ENCODE peak calls at places on chromosomes 1 and 21, in seven cellular contexts. One of them, this sample, is unnamed.

GRCh38 chr1:202143011-202143767 is 1.3 kb downstream of the ARL8A start:
- DNase-seq in breast epithelium: no peak
- DNase-seq in stimulated activated CD8-positive, alpha-beta memory T cell treated with anti-CD3 and anti-CD28 coated beads, Interleukin-7, amount 100 ng/mL, for 24 hours: no peak
- DNase-seq in GM10248: peak
- DNase-seq in NCI-H1092 treated with DMSO at 0.1 percent for 48 hours: no peak
- DNase-seq in lung microvascular endothelial cell: peak
- DNase-seq in tibial artery: no peak
- DNase-seq in this sample: peak

GRCh38 chr21:46226920-46227599 is 1.5 kb downstream of the LSS start:
- DNase-seq in GM10248: peak
- DNase-seq in lung microvascular endothelial cell: no peak
- DNase-seq in tibial artery: no peak
- DNase-seq in NCI-H1092 treated with DMSO at 0.1 percent for 48 hours: no peak
- DNase-seq in breast epithelium: no peak
- DNase-seq in stimulated activated CD8-positive, alpha-beta memory T cell treated with anti-CD3 and anti-CD28 coated beads, Interleukin-7, amount 100 ng/mL, for 24 hours: no peak
- DNase-seq in this sample: no peak

GRCh38 chr1:145906954-145907755 is 2.7 kb downstream of the ITGA10 start:
- DNase-seq in tibial artery: no peak
- DNase-seq in GM10248: no peak
- DNase-seq in NCI-H1092 treated with DMSO at 0.1 percent for 48 hours: no peak
- DNase-seq in breast epithelium: no peak
- DNase-seq in stimulated activated CD8-positive, alpha-beta memory T cell treated with anti-CD3 and anti-CD28 coated beads, Interleukin-7, amount 100 ng/mL, for 24 hours: no peak
- DNase-seq in lung microvascular endothelial cell: peak
- DNase-seq in this sample: no peak

GRCh38 chr1:65065535-65066378 is 82.2 kb upstream of the AK4 start:
- DNase-seq in tibial artery: peak
- DNase-seq in breast epithelium: peak
- DNase-seq in lung microvascular endothelial cell: peak
- DNase-seq in GM10248: no peak
- DNase-seq in stimulated activated CD8-positive, alpha-beta memory T cell treated with anti-CD3 and anti-CD28 coated beads, Interleukin-7, amount 100 ng/mL, for 24 hours: no peak
- DNase-seq in NCI-H1092 treated with DMSO at 0.1 percent for 48 hours: peak
- DNase-seq in this sample: peak

GRCh38 chr1:225412803-225413338 is 15.0 kb downstream of the LBR start:
- DNase-seq in tibial artery: no peak
- DNase-seq in NCI-H1092 treated with DMSO at 0.1 percent for 48 hours: no peak
- DNase-seq in GM10248: no peak
- DNase-seq in stimulated activated CD8-positive, alpha-beta memory T cell treated with anti-CD3 and anti-CD28 coated beads, Interleukin-7, amount 100 ng/mL, for 24 hours: no peak
- DNase-seq in lung microvascular endothelial cell: no peak
- DNase-seq in breast epithelium: no peak
- DNase-seq in this sample: no peak

GRCh38 chr1:110267260-110267659 is 57.1 kb downstream of the KCNC4 start:
- DNase-seq in lung microvascular endothelial cell: no peak
- DNase-seq in breast epithelium: no peak
- DNase-seq in stimulated activated CD8-positive, alpha-beta memory T cell treated with anti-CD3 and anti-CD28 coated beads, Interleukin-7, amount 100 ng/mL, for 24 hours: no peak
- DNase-seq in tibial artery: no peak
- DNase-seq in GM10248: no peak
- DNase-seq in NCI-H1092 treated with DMSO at 0.1 percent for 48 hours: no peak
- DNase-seq in this sample: no peak

GRCh38 chr1:232012773-232013386 is 386.3 kb downstream of the DISC1 start:
- DNase-seq in tibial artery: no peak
- DNase-seq in stimulated activated CD8-positive, alpha-beta memory T cell treated with anti-CD3 and anti-CD28 coated beads, Interleukin-7, amount 100 ng/mL, for 24 hours: no peak
- DNase-seq in NCI-H1092 treated with DMSO at 0.1 percent for 48 hours: peak
- DNase-seq in GM10248: no peak
- DNase-seq in breast epithelium: no peak
- DNase-seq in lung microvascular endothelial cell: peak
- DNase-seq in this sample: peak

GRCh38 chr1:186571771-186572170 is 108.5 kb downstream of the PTGS2 start:
- DNase-seq in GM10248: no peak
- DNase-seq in lung microvascular endothelial cell: no peak
- DNase-seq in tibial artery: no peak
- DNase-seq in NCI-H1092 treated with DMSO at 0.1 percent for 48 hours: no peak
- DNase-seq in stimulated activated CD8-positive, alpha-beta memory T cell treated with anti-CD3 and anti-CD28 coated beads, Interleukin-7, amount 100 ng/mL, for 24 hours: no peak
- DNase-seq in breast epithelium: no peak
- DNase-seq in this sample: no peak

GRCh38 chr1:86527306-86527705 is 19.6 kb upstream of the CLCA4 start:
- DNase-seq in lung microvascular endothelial cell: peak
- DNase-seq in tibial artery: no peak
- DNase-seq in stimulated activated CD8-positive, alpha-beta memory T cell treated with anti-CD3 and anti-CD28 coated beads, Interleukin-7, amount 100 ng/mL, for 24 hours: no peak
- DNase-seq in breast epithelium: no peak
- DNase-seq in NCI-H1092 treated with DMSO at 0.1 percent for 48 hours: no peak
- DNase-seq in GM10248: no peak
- DNase-seq in this sample: no peak

GRCh38 chr1:37479255-37480124 is 5.1 kb downstream of the ZC3H12A start:
- DNase-seq in lung microvascular endothelial cell: peak
- DNase-seq in stimulated activated CD8-positive, alpha-beta memory T cell treated with anti-CD3 and anti-CD28 coated beads, Interleukin-7, amount 100 ng/mL, for 24 hours: peak
- DNase-seq in tibial artery: peak
- DNase-seq in NCI-H1092 treated with DMSO at 0.1 percent for 48 hours: no peak
- DNase-seq in GM10248: peak
- DNase-seq in breast epithelium: peak
- DNase-seq in this sample: peak

GRCh38 chr21:25806053-25806452 is 71.3 kb downstream of the GABPA start:
- DNase-seq in NCI-H1092 treated with DMSO at 0.1 percent for 48 hours: no peak
- DNase-seq in lung microvascular endothelial cell: no peak
- DNase-seq in GM10248: no peak
- DNase-seq in stimulated activated CD8-positive, alpha-beta memory T cell treated with anti-CD3 and anti-CD28 coated beads, Interleukin-7, amount 100 ng/mL, for 24 hours: no peak
- DNase-seq in tibial artery: no peak
- DNase-seq in breast epithelium: no peak
- DNase-seq in this sample: no peak

GRCh38 chr21:39397651-39398385 is 47.8 kb downstream of the LCA5L start:
- DNase-seq in GM10248: no peak
- DNase-seq in lung microvascular endothelial cell: no peak
- DNase-seq in breast epithelium: no peak
- DNase-seq in tibial artery: no peak
- DNase-seq in stimulated activated CD8-positive, alpha-beta memory T cell treated with anti-CD3 and anti-CD28 coated beads, Interleukin-7, amount 100 ng/mL, for 24 hours: no peak
- DNase-seq in NCI-H1092 treated with DMSO at 0.1 percent for 48 hours: no peak
- DNase-seq in this sample: no peak

GRCh38 chr1:41438711-41439110 is 45.8 kb downstream of the EDN2 start:
- DNase-seq in lung microvascular endothelial cell: no peak
- DNase-seq in GM10248: no peak
- DNase-seq in NCI-H1092 treated with DMSO at 0.1 percent for 48 hours: no peak
- DNase-seq in tibial artery: no peak
- DNase-seq in breast epithelium: no peak
- DNase-seq in stimulated activated CD8-positive, alpha-beta memory T cell treated with anti-CD3 and anti-CD28 coated beads, Interleukin-7, amount 100 ng/mL, for 24 hours: no peak
- DNase-seq in this sample: no peak

GRCh38 chr1:160637821-160638539 is 8.9 kb downstream of the SLAMF1 start:
- DNase-seq in breast epithelium: no peak
- DNase-seq in GM10248: peak
- DNase-seq in NCI-H1092 treated with DMSO at 0.1 percent for 48 hours: no peak
- DNase-seq in lung microvascular endothelial cell: peak
- DNase-seq in tibial artery: no peak
- DNase-seq in stimulated activated CD8-positive, alpha-beta memory T cell treated with anti-CD3 and anti-CD28 coated beads, Interleukin-7, amount 100 ng/mL, for 24 hours: no peak
- DNase-seq in this sample: no peak

GRCh38 chr1:149844096-149844495 is 55.3 kb upstream of the BOLA1 start:
- DNase-seq in stimulated activated CD8-positive, alpha-beta memory T cell treated with anti-CD3 and anti-CD28 coated beads, Interleukin-7, amount 100 ng/mL, for 24 hours: no peak
- DNase-seq in lung microvascular endothelial cell: peak
- DNase-seq in breast epithelium: no peak
- DNase-seq in NCI-H1092 treated with DMSO at 0.1 percent for 48 hours: no peak
- DNase-seq in tibial artery: no peak
- DNase-seq in GM10248: no peak
- DNase-seq in this sample: no peak

GRCh38 chr1:36925251-36925650 is 109.1 kb downstream of the GRIK3 start:
- DNase-seq in NCI-H1092 treated with DMSO at 0.1 percent for 48 hours: no peak
- DNase-seq in tibial artery: peak
- DNase-seq in stimulated activated CD8-positive, alpha-beta memory T cell treated with anti-CD3 and anti-CD28 coated beads, Interleukin-7, amount 100 ng/mL, for 24 hours: no peak
- DNase-seq in lung microvascular endothelial cell: no peak
- DNase-seq in GM10248: no peak
- DNase-seq in breast epithelium: no peak
- DNase-seq in this sample: no peak

GRCh38 chr1:12454406-12455391 is 163.3 kb downstream of the DHRS3 start:
- DNase-seq in lung microvascular endothelial cell: peak
- DNase-seq in stimulated activated CD8-positive, alpha-beta memory T cell treated with anti-CD3 and anti-CD28 coated beads, Interleukin-7, amount 100 ng/mL, for 24 hours: no peak
- DNase-seq in GM10248: no peak
- DNase-seq in breast epithelium: no peak
- DNase-seq in NCI-H1092 treated with DMSO at 0.1 percent for 48 hours: peak
- DNase-seq in tibial artery: peak
- DNase-seq in this sample: no peak

GRCh38 chr1:195458365-195458764 is 1149.9 kb downstream of the KCNT2 start:
- DNase-seq in breast epithelium: no peak
- DNase-seq in stimulated activated CD8-positive, alpha-beta memory T cell treated with anti-CD3 and anti-CD28 coated beads, Interleukin-7, amount 100 ng/mL, for 24 hours: no peak
- DNase-seq in GM10248: no peak
- DNase-seq in tibial artery: no peak
- DNase-seq in lung microvascular endothelial cell: no peak
- DNase-seq in NCI-H1092 treated with DMSO at 0.1 percent for 48 hours: no peak
- DNase-seq in this sample: no peak

GRCh38 chr1:226919587-226919986 is 20.5 kb upstream of the COQ8A start:
- DNase-seq in GM10248: no peak
- DNase-seq in stimulated activated CD8-positive, alpha-beta memory T cell treated with anti-CD3 and anti-CD28 coated beads, Interleukin-7, amount 100 ng/mL, for 24 hours: no peak
- DNase-seq in breast epithelium: no peak
- DNase-seq in lung microvascular endothelial cell: no peak
- DNase-seq in tibial artery: no peak
- DNase-seq in NCI-H1092 treated with DMSO at 0.1 percent for 48 hours: no peak
- DNase-seq in this sample: no peak

GRCh38 chr1:44605904-44606615 is 68.2 kb downstream of the TMEM53 start:
- DNase-seq in GM10248: no peak
- DNase-seq in lung microvascular endothelial cell: no peak
- DNase-seq in NCI-H1092 treated with DMSO at 0.1 percent for 48 hours: no peak
- DNase-seq in tibial artery: no peak
- DNase-seq in stimulated activated CD8-positive, alpha-beta memory T cell treated with anti-CD3 and anti-CD28 coated beads, Interleukin-7, amount 100 ng/mL, for 24 hours: no peak
- DNase-seq in breast epithelium: no peak
- DNase-seq in this sample: no peak

GRCh38 chr21:27339902-27340301 is 373.0 kb upstream of the ADAMTS5 start:
- DNase-seq in stimulated activated CD8-positive, alpha-beta memory T cell treated with anti-CD3 and anti-CD28 coated beads, Interleukin-7, amount 100 ng/mL, for 24 hours: no peak
- DNase-seq in NCI-H1092 treated with DMSO at 0.1 percent for 48 hours: no peak
- DNase-seq in breast epithelium: no peak
- DNase-seq in tibial artery: no peak
- DNase-seq in GM10248: no peak
- DNase-seq in lung microvascular endothelial cell: no peak
- DNase-seq in this sample: no peak

GRCh38 chr1:71881611-71882010 is 400.7 kb downstream of the NEGR1 start:
- DNase-seq in NCI-H1092 treated with DMSO at 0.1 percent for 48 hours: no peak
- DNase-seq in lung microvascular endothelial cell: no peak
- DNase-seq in tibial artery: no peak
- DNase-seq in stimulated activated CD8-positive, alpha-beta memory T cell treated with anti-CD3 and anti-CD28 coated beads, Interleukin-7, amount 100 ng/mL, for 24 hours: no peak
- DNase-seq in breast epithelium: no peak
- DNase-seq in GM10248: no peak
- DNase-seq in this sample: no peak

GRCh38 chr1:36086529-36087232 is 2.0 kb upstream of the ADPRS start:
- DNase-seq in tibial artery: no peak
- DNase-seq in breast epithelium: no peak
- DNase-seq in GM10248: no peak
- DNase-seq in NCI-H1092 treated with DMSO at 0.1 percent for 48 hours: no peak
- DNase-seq in stimulated activated CD8-positive, alpha-beta memory T cell treated with anti-CD3 and anti-CD28 coated beads, Interleukin-7, amount 100 ng/mL, for 24 hours: no peak
- DNase-seq in lung microvascular endothelial cell: no peak
- DNase-seq in this sample: no peak

GRCh38 chr1:103529746-103530145 is 4.2 kb downstream of the RNPC3 start:
- DNase-seq in tibial artery: no peak
- DNase-seq in GM10248: no peak
- DNase-seq in breast epithelium: no peak
- DNase-seq in NCI-H1092 treated with DMSO at 0.1 percent for 48 hours: no peak
- DNase-seq in lung microvascular endothelial cell: no peak
- DNase-seq in stimulated activated CD8-positive, alpha-beta memory T cell treated with anti-CD3 and anti-CD28 coated beads, Interleukin-7, amount 100 ng/mL, for 24 hours: peak
- DNase-seq in this sample: no peak

GRCh38 chr1:63671514-63671913 is 78.3 kb downstream of the PGM1 start:
- DNase-seq in lung microvascular endothelial cell: no peak
- DNase-seq in GM10248: no peak
- DNase-seq in tibial artery: no peak
- DNase-seq in NCI-H1092 treated with DMSO at 0.1 percent for 48 hours: no peak
- DNase-seq in stimulated activated CD8-positive, alpha-beta memory T cell treated with anti-CD3 and anti-CD28 coated beads, Interleukin-7, amount 100 ng/mL, for 24 hours: no peak
- DNase-seq in breast epithelium: no peak
- DNase-seq in this sample: no peak

GRCh38 chr1:185646202-185646683 is 87.9 kb upstream of the HMCN1 start:
- DNase-seq in NCI-H1092 treated with DMSO at 0.1 percent for 48 hours: peak
- DNase-seq in stimulated activated CD8-positive, alpha-beta memory T cell treated with anti-CD3 and anti-CD28 coated beads, Interleukin-7, amount 100 ng/mL, for 24 hours: no peak
- DNase-seq in lung microvascular endothelial cell: peak
- DNase-seq in tibial artery: no peak
- DNase-seq in GM10248: no peak
- DNase-seq in breast epithelium: no peak
- DNase-seq in this sample: no peak

GRCh38 chr21:35325953-35326352 is 276.9 kb upstream of the RUNX1 start:
- DNase-seq in stimulated activated CD8-positive, alpha-beta memory T cell treated with anti-CD3 and anti-CD28 coated beads, Interleukin-7, amount 100 ng/mL, for 24 hours: no peak
- DNase-seq in tibial artery: no peak
- DNase-seq in GM10248: no peak
- DNase-seq in lung microvascular endothelial cell: no peak
- DNase-seq in breast epithelium: no peak
- DNase-seq in NCI-H1092 treated with DMSO at 0.1 percent for 48 hours: no peak
- DNase-seq in this sample: no peak

GRCh38 chr1:228198977-228199590 is 8.8 kb upstream of the OBSCN start:
- DNase-seq in NCI-H1092 treated with DMSO at 0.1 percent for 48 hours: no peak
- DNase-seq in breast epithelium: no peak
- DNase-seq in GM10248: no peak
- DNase-seq in stimulated activated CD8-positive, alpha-beta memory T cell treated with anti-CD3 and anti-CD28 coated beads, Interleukin-7, amount 100 ng/mL, for 24 hours: no peak
- DNase-seq in tibial artery: no peak
- DNase-seq in lung microvascular endothelial cell: no peak
- DNase-seq in this sample: no peak

GRCh38 chr1:22207605-22208264 is 64.8 kb upstream of the WNT4 start:
- DNase-seq in GM10248: no peak
- DNase-seq in stimulated activated CD8-positive, alpha-beta memory T cell treated with anti-CD3 and anti-CD28 coated beads, Interleukin-7, amount 100 ng/mL, for 24 hours: no peak
- DNase-seq in lung microvascular endothelial cell: no peak
- DNase-seq in NCI-H1092 treated with DMSO at 0.1 percent for 48 hours: peak
- DNase-seq in tibial artery: no peak
- DNase-seq in breast epithelium: no peak
- DNase-seq in this sample: no peak

GRCh38 chr1:36778773-36779172 is 255.5 kb downstream of the GRIK3 start:
- DNase-seq in tibial artery: no peak
- DNase-seq in lung microvascular endothelial cell: no peak
- DNase-seq in NCI-H1092 treated with DMSO at 0.1 percent for 48 hours: peak
- DNase-seq in stimulated activated CD8-positive, alpha-beta memory T cell treated with anti-CD3 and anti-CD28 coated beads, Interleukin-7, amount 100 ng/mL, for 24 hours: no peak
- DNase-seq in breast epithelium: no peak
- DNase-seq in GM10248: no peak
- DNase-seq in this sample: no peak

GRCh38 chr1:167431909-167432650 is 86.2 kb downstream of the CD247 start:
- DNase-seq in tibial artery: no peak
- DNase-seq in NCI-H1092 treated with DMSO at 0.1 percent for 48 hours: no peak
- DNase-seq in stimulated activated CD8-positive, alpha-beta memory T cell treated with anti-CD3 and anti-CD28 coated beads, Interleukin-7, amount 100 ng/mL, for 24 hours: no peak
- DNase-seq in lung microvascular endothelial cell: no peak
- DNase-seq in breast epithelium: no peak
- DNase-seq in GM10248: no peak
- DNase-seq in this sample: no peak

This sample was measured in heart right ventricle.